ENCODE peak calls at places on chromosomes 2 and 18, in four cellular contexts. One of them, this sample, is unnamed.

GRCh38 chr2:230330725-230331124 is 3.7 kb downstream of the SP140L start:
- DNase-seq in islet precursor cell: no peak
- DNase-seq in lower lobe of right lung: no peak
- DNase-seq in uterus: no peak
- DNase-seq in this sample: no peak

GRCh38 chr2:134917219-134917957 is 1.2 kb upstream of the CCNT2 start:
- DNase-seq in lower lobe of right lung: peak
- DNase-seq in islet precursor cell: no peak
- DNase-seq in uterus: peak
- DNase-seq in this sample: peak

GRCh38 chr18:32624182-32624723 is 148.6 kb downstream of the KLHL14 start:
- DNase-seq in islet precursor cell: peak
- DNase-seq in lower lobe of right lung: no peak
- DNase-seq in uterus: no peak
- DNase-seq in this sample: no peak

GRCh38 chr2:32768387-32769174 is 140.7 kb downstream of the TTC27 start:
- DNase-seq in lower lobe of right lung: no peak
- DNase-seq in uterus: no peak
- DNase-seq in islet precursor cell: no peak
- DNase-seq in this sample: no peak

GRCh38 chr2:159071190-159071915 is 102.9 kb downstream of the TANC1 start:
- DNase-seq in uterus: no peak
- DNase-seq in lower lobe of right lung: no peak
- DNase-seq in islet precursor cell: no peak
- DNase-seq in this sample: no peak

GRCh38 chr2:109193807-109194702 is 65.0 kb downstream of the SH3RF3 start:
- DNase-seq in lower lobe of right lung: no peak
- DNase-seq in islet precursor cell: no peak
- DNase-seq in uterus: no peak
- DNase-seq in this sample: no peak

GRCh38 chr2:133110201-133110600 is 440.2 kb upstream of the LYPD1 start:
- DNase-seq in islet precursor cell: no peak
- DNase-seq in lower lobe of right lung: no peak
- DNase-seq in uterus: no peak
- DNase-seq in this sample: no peak

GRCh38 chr2:60100034-60100433 is 453.4 kb downstream of the BCL11A start:
- DNase-seq in islet precursor cell: no peak
- DNase-seq in lower lobe of right lung: no peak
- DNase-seq in uterus: no peak
- DNase-seq in this sample: no peak

GRCh38 chr2:239167011-239167673 is 233.7 kb downstream of the HDAC4 start:
- DNase-seq in lower lobe of right lung: peak
- DNase-seq in islet precursor cell: peak
- DNase-seq in uterus: peak
- DNase-seq in this sample: no peak

GRCh38 chr18:23071285-23071684 is 64.0 kb upstream of the CABLES1 start:
- DNase-seq in islet precursor cell: peak
- DNase-seq in uterus: no peak
- DNase-seq in lower lobe of right lung: peak
- DNase-seq in this sample: peak

GRCh38 chr2:200810252-200810650 is 1.5 kb upstream of the BZW1 start:
- DNase-seq in uterus: no peak
- DNase-seq in islet precursor cell: no peak
- DNase-seq in lower lobe of right lung: no peak
- DNase-seq in this sample: no peak